ENCODE peak calls at places on chromosomes 7 and 10, in four cellular contexts. Y is adrenal gland, P is HFF-Myc, K is NB4. B is an unnamed sample.

GRCh38 chr10:24944512-24945255 is 7.7 kb downstream of the PRTFDC1 start:
- DNase-seq in Y (peak; percentile 87), P (peak; percentile 52), K (peak; percentile 4), B (no peak)

GRCh38 chr10:16915308-16915707 is 98.1 kb upstream of the RSU1 start:
- DNase-seq in Y (no peak), P (no peak), K (peak; percentile 22), B (no peak)

GRCh38 chr7:11540271-11540761 is 291.7 kb downstream of the THSD7A start:
- DNase-seq in Y (no peak), P (peak; percentile 1), K (peak; percentile 93), B (no peak)

GRCh38 chr10:101453791-101454718 is 100.1 kb downstream of the BTRC start:
- DNase-seq in Y (no peak), P (peak; percentile 12), K (peak; percentile 88), B (no peak)

GRCh38 chr7:14457567-14458453 is 444.7 kb downstream of the DGKB start:
- DNase-seq in Y (peak; percentile 76), P (peak; percentile 50), K (peak; percentile 77), B (peak; percentile 69)

GRCh38 chr7:111560773-111561658 is 1.3 kb downstream of the IMMP2L start:
- DNase-seq in Y (peak; percentile 18), P (peak; percentile 11), K (peak; percentile 14), B (no peak)

GRCh38 chr7:47488205-47488968 is 93.5 kb downstream of the TNS3 start:
- DNase-seq in Y (no peak), P (no peak), K (no peak), B (no peak)

GRCh38 chr10:35493196-35494118 is 111.7 kb upstream of the GJD4 start:
- DNase-seq in Y (no peak), P (no peak), K (no peak), B (no peak)

GRCh38 chr7:55573234-55573504 is 867 bp upstream of the VOPP1 start:
- DNase-seq in Y (no peak), P (no peak), K (no peak), B (no peak)

GRCh38 chr10:8498290-8498689 is 443.8 kb downstream of the GATA3 start:
- DNase-seq in Y (no peak), P (no peak), K (no peak), B (no peak)

GRCh38 chr10:33258951-33259350 is 75.5 kb downstream of the NRP1 start:
- DNase-seq in Y (no peak), P (no peak), K (no peak), B (no peak)

GRCh38 chr10:44355630-44356029 is 29.3 kb downstream of the CXCL12 start:
- DNase-seq in Y (no peak), P (no peak), K (no peak), B (no peak)

GRCh38 chr7:79452032-79452494 is 1.4 kb downstream of the MAGI2 start:
- DNase-seq in Y (peak; percentile 95), P (peak; percentile 55), K (no peak), B (peak; percentile 65)

GRCh38 chr7:114758661-114759227 is 163.2 kb upstream of the MDFIC start:
- DNase-seq in Y (no peak), P (no peak), K (no peak), B (no peak)

GRCh38 chr7:154167807-154168206 is 115.6 kb downstream of the DPP6 start:
- DNase-seq in Y (no peak), P (no peak), K (no peak), B (no peak)

GRCh38 chr7:25982684-25983083 is 169.3 kb upstream of the NFE2L3 start:
- DNase-seq in Y (no peak), P (no peak), K (no peak), B (no peak)

GRCh38 chr7:24777811-24778210 is 20.5 kb upstream of the GSDME start:
- DNase-seq in Y (no peak), P (no peak), K (no peak), B (no peak)

GRCh38 chr7:16646427-16647081 is 573 bp downstream of the BZW2 start:
- DNase-seq in Y (no peak), P (no peak), K (peak; percentile 56), B (no peak)

GRCh38 chr10:129031233-129032150 is 435.5 kb upstream of the MGMT start:
- DNase-seq in Y (peak; percentile 38), P (no peak), K (peak; percentile 70), B (peak; percentile 88)

GRCh38 chr7:50190772-50191171 is 97.7 kb upstream of the ZPBP start:
- DNase-seq in Y (no peak), P (no peak), K (no peak), B (no peak)

GRCh38 chr7:143345428-143345900 is 17.0 kb downstream of the FAM131B start:
- DNase-seq in Y (no peak), P (peak; percentile 19), K (peak; percentile 66), B (peak; percentile 74)

GRCh38 chr7:103857435-103857834 is 132.0 kb downstream of the RELN start:
- DNase-seq in Y (no peak), P (no peak), K (no peak), B (no peak)

GRCh38 chr7:112306903-112307302 is 100.4 kb downstream of the ZNF277 start:
- DNase-seq in Y (no peak), P (no peak), K (no peak), B (no peak)

GRCh38 chr7:8278183-8278582 is 16.2 kb upstream of the ICA1 start:
- DNase-seq in Y (no peak), P (no peak), K (no peak), B (no peak)

GRCh38 chr10:6033954-6034353 is 28.2 kb downstream of the IL2RA start:
- DNase-seq in Y (no peak), P (no peak), K (peak; percentile 25), B (no peak)

GRCh38 chr7:51162724-51163329 is 153.8 kb downstream of the COBL start:
- DNase-seq in Y (peak; percentile 82), P (peak; percentile 77), K (peak; percentile 85), B (peak; percentile 88)

GRCh38 chr10:128000660-128001059 is 93.8 kb downstream of the PTPRE start:
- DNase-seq in Y (peak; percentile 79), P (no peak), K (no peak), B (no peak)

GRCh38 chr10:33196710-33197406 is 137.6 kb downstream of the NRP1 start:
- DNase-seq in Y (no peak), P (no peak), K (no peak), B (no peak)

GRCh38 chr10:22322663-22323160 is 1.8 kb downstream of the BMI1 start:
- DNase-seq in Y (no peak), P (no peak), K (no peak), B (no peak)

GRCh38 chr7:27193335-27194001 is 6.4 kb downstream of the HOXA13 start:
- DNase-seq in Y (no peak), P (no peak), K (no peak), B (no peak)

GRCh38 chr7:97635622-97636021 is 96.3 kb upstream of the TAC1 start:
- DNase-seq in Y (no peak), P (no peak), K (no peak), B (no peak)

GRCh38 chr10:103281753-103282152 is 4.8 kb downstream of the INA start:
- DNase-seq in Y (no peak), P (no peak), K (peak; percentile 18), B (peak; percentile 37)

GRCh38 chr10:130820880-130821482 is 490.5 kb downstream of the TCERG1L start:
- DNase-seq in Y (no peak), P (no peak), K (no peak), B (no peak)

GRCh38 chr7:28584235-28584634 is 171.9 kb downstream of the CREB5 start:
- DNase-seq in Y (no peak), P (no peak), K (no peak), B (no peak)

GRCh38 chr10:91033536-91033935 is 112.6 kb upstream of the ANKRD1 start:
- DNase-seq in Y (no peak), P (no peak), K (no peak), B (no peak)
- TF ChIP-seq CTCF in Y (no peak), P (no peak), K (no peak), B (no peak)

GRCh38 chr10:70132098-70133029 is at the start of gene AIFM2:
- DNase-seq in Y (peak; percentile 87), P (peak; percentile 16), K (no peak), B (peak; percentile 37)
- TF ChIP-seq CTCF in Y (peak; percentile 15), P (no peak), K (no peak), B (no peak)

GRCh38 chr10:119608316-119609155 is 11.8 kb upstream of the TIAL1 start:
- DNase-seq in Y (peak; percentile 56), P (no peak), K (peak; percentile 50), B (peak; percentile 44)
- TF ChIP-seq CTCF in Y (peak; percentile 61), P (peak; percentile 79), K (peak; percentile 61), B (no peak)

GRCh38 chr10:47016564-47016963 is 105.3 kb downstream of the PTPN20 start:
- DNase-seq in Y (no peak), P (no peak), K (no peak), B (no peak)

GRCh38 chr10:47015404-47015803 is 104.2 kb downstream of the PTPN20 start:
- DNase-seq in Y (no peak), P (no peak), K (no peak), B (no peak)

GRCh38 chr10:47012214-47012613 is 101.0 kb downstream of the PTPN20 start:
- DNase-seq in Y (no peak), P (no peak), K (no peak), B (no peak)

GRCh38 chr10:47009215-47009838 is 98.1 kb downstream of the PTPN20 start:
- DNase-seq in Y (no peak), P (no peak), K (no peak), B (no peak)

GRCh38 chr10:47013469-47014169 is 102.4 kb downstream of the PTPN20 start:
- DNase-seq in Y (no peak), P (no peak), K (no peak), B (no peak)
- TF ChIP-seq CTCF in Y (no peak), P (no peak), K (no peak), B (no peak)

DNA sequence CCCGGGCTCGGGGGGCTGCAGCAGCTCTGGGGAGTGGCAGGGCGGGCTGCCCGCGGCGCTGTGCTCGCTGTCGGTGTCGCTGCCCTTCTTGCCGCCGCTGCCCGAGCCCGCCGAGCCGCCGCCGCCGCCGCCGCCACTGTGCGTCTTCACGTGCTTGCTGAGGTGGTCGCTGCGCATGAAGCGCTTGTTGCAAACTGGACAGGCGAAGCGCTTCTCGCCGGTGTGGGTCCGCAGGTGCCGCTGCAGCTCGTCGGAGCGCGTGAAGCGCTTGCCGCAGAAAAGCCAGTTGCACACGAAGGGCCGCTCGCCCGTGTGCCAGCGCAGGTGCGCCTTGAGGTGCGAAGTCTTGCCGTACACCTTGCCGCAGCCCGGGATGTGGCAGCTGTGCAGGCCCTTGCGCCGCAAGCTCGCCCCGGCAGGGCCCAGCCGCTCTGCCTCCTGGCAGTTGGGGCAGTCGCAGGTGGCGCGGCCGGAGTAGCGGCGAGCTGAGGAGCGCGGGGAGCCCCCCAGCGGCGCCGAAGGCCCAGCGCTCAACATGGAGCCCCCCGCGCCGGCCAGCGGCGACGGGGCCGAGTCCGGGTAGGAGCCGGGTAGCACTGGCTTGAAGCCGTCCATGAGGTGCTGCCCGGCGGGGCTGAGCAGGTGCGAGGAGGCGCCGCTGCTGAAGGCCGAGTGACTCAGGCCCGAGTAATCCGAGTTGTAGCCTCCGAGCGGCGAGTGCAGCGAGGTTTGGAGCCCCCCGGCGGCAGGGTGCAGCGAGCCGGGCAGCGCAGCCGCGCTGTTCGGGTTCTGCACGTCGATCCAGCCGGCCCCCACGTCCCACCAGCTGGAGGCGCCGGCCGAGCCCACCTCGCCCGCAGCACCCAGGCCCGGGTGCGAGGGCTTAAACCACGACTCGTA is 2.1 kb downstream of the SP8 start:
- DNase-seq in Y (no peak), P (no peak), K (no peak), B (peak; percentile 67)
- TF ChIP-seq CTCF in Y (no peak), P (peak; percentile 33), K (no peak), B (peak; percentile 23)

GRCh38 chr7:117931314-117931713 is 58.1 kb upstream of the CTTNBP2 start:
- DNase-seq in Y (no peak), P (no peak), K (no peak), B (no peak)
- TF ChIP-seq CTCF in Y (no peak), P (no peak), K (no peak), B (no peak)